ENCODE peak calls at places on chromosome 22, in five cellular contexts. W is body of pancreas, A is upper lobe of right lung, I is NB4, V is foreskin fibroblast. M is an unnamed sample.

GRCh38 chr22:34851918-34852662 is 213.9 kb upstream of the ISX start:
- DNase-seq in W (no peak), A (no peak), I (no peak), V (no peak), M (no peak)

GRCh38 chr22:44341431-44342346 is 28.9 kb upstream of the SHISAL1 start:
- DNase-seq in W (no peak), A (no peak), I (no peak), V (peak; percentile 36), M (no peak)

GRCh38 chr22:22508274-22509176 is at the start of gene ZNF280B:
- DNase-seq in W (peak; percentile 77), A (peak; percentile 85), I (peak; percentile 88), V (peak; percentile 90), M (peak; percentile 81)

GRCh38 chr22:32680277-32680676 is 121.2 kb upstream of the TIMP3 start:
- DNase-seq in W (no peak), A (no peak), I (no peak), V (no peak), M (no peak)

GRCh38 chr22:27993201-27993635 is 74.2 kb upstream of the PITPNB start:
- DNase-seq in W (no peak), A (peak; percentile 58), I (no peak), V (no peak), M (peak; percentile 67)

GRCh38 chr22:24302591-24302990 is 32.0 kb downstream of the SPECC1L start:
- DNase-seq in W (no peak), A (no peak), I (no peak), V (no peak), M (no peak)

GRCh38 chr22:33842421-33843094 is 77.7 kb downstream of the LARGE1 start:
- DNase-seq in W (no peak), A (no peak), I (no peak), V (no peak), M (no peak)

GRCh38 chr22:31241936-31242335 is 29.8 kb downstream of the LIMK2 start:
- DNase-seq in W (no peak), A (no peak), I (no peak), V (peak; percentile 61), M (no peak)

GRCh38 chr22:44550666-44551491 is 52.8 kb upstream of the RTL6 start:
- DNase-seq in W (peak; percentile 31), A (peak; percentile 74), I (peak; percentile 81), V (peak; percentile 96), M (peak; percentile 91)

GRCh38 chr22:30265851-30266444 is 703 bp downstream of the OSM start:
- DNase-seq in W (peak; percentile 69), A (peak; percentile 87), I (peak; percentile 96), V (no peak), M (peak; percentile 89)

GRCh38 chr22:35783943-35784614 is 66.4 kb downstream of the APOL5 start:
- DNase-seq in W (no peak), A (no peak), I (no peak), V (peak; percentile 83), M (no peak)

GRCh38 chr22:43288378-43288777 is 54.8 kb downstream of the SCUBE1 start:
- DNase-seq in W (no peak), A (no peak), I (no peak), V (no peak), M (no peak)

GRCh38 chr22:43291381-43291780 is 51.8 kb downstream of the SCUBE1 start:
- DNase-seq in W (no peak), A (no peak), I (no peak), V (no peak), M (no peak)

GRCh38 chr22:43288807-43289417 is 54.3 kb downstream of the SCUBE1 start:
- DNase-seq in W (no peak), A (no peak), I (no peak), V (no peak), M (no peak)

GRCh38 chr22:43289551-43289963 is 53.6 kb downstream of the SCUBE1 start:
- DNase-seq in W (no peak), A (no peak), I (no peak), V (peak; percentile 28), M (no peak)

DNA sequence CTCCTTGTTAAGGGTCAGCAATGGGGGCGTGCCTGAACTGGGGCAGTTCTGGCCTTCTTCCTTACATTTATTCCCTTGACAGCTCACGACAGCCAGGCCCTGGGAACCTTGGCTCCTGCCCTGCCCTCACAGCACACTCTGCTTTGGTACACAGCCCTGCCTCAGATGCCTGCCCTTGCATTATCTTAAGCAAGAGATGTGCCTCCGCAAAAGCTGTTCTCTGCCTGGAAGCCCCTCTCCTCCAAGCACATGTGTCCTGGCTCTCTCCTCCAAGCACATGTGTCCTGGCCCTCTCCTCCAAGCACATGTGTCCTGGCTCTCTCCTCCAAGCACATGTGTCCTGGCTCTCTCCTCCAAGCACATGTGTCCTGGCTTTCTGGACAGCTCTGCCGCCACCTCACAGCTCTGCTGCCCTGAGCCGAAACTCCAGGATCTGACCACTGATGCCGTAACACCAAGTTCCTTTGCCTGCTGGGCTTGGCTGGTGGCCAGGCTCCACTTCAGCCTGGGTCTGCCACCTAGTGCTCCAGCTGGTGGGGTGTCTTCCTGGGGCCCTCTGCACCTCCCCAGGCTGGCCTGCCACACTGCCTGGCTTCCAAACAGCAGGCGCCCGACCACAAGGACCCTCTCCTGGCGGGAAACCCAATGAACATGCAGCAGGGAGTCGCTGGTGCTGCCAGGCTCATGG is 53.1 kb downstream of the SCUBE1 start:
- DNase-seq in W (no peak), A (peak; percentile 86), I (no peak), V (peak; percentile 68), M (no peak)
- H3K4me3 ChIP-seq in W (no peak overlapping the region), A (peak overlapping the region; percentile 31), I (no peak overlapping the region), V (peak overlapping the region; percentile 36), M (peak overlapping the region; percentile 46)

DNA sequence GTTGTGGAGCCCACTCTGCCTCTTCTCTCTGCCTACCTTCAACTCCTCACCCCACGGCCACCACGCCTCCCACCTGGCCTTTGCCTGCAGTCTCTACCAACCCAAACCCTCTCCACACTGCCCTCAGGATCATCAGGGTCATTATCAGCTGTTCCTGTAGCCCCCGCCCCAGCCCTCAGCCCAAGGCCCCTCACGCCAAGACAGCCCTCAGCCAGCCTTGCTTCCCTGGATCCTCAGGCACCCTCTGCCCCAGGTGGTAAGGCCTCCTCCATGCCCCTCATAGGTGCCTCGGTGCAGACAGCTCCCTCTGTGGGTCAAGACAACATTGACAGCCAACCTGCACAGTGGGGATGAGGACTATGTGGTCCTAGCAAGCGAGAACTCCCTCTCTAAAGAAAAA is 1.7 kb downstream of the SBF1 start:
- DNase-seq in W (no peak), A (no peak), I (peak; percentile 53), V (peak; percentile 11), M (peak; percentile 61)
- TF ChIP-seq CTCF in W (no peak), A (peak; percentile 13), I (peak; percentile 49), V (peak; percentile 35), M (peak; percentile 9)

GRCh38 chr22:37546436-37547248 is 13.6 kb upstream of the CDC42EP1 start:
- DNase-seq in W (peak; percentile 89), A (peak; percentile 81), I (no peak), V (peak; percentile 78), M (peak; percentile 88)

GRCh38 chr22:37547249-37547741 is 13.0 kb upstream of the CDC42EP1 start:
- DNase-seq in W (no peak), A (no peak), I (no peak), V (peak; percentile 67), M (no peak)

GRCh38 chr22:37544955-37545702 is 15.2 kb upstream of the CDC42EP1 start:
- DNase-seq in W (peak; percentile 90), A (peak; percentile 88), I (peak; percentile 68), V (peak; percentile 86), M (peak; percentile 85)

GRCh38 chr22:37542959-37543358 is 17.3 kb upstream of the CDC42EP1 start:
- DNase-seq in W (no peak), A (no peak), I (no peak), V (no peak), M (no peak)

DNA sequence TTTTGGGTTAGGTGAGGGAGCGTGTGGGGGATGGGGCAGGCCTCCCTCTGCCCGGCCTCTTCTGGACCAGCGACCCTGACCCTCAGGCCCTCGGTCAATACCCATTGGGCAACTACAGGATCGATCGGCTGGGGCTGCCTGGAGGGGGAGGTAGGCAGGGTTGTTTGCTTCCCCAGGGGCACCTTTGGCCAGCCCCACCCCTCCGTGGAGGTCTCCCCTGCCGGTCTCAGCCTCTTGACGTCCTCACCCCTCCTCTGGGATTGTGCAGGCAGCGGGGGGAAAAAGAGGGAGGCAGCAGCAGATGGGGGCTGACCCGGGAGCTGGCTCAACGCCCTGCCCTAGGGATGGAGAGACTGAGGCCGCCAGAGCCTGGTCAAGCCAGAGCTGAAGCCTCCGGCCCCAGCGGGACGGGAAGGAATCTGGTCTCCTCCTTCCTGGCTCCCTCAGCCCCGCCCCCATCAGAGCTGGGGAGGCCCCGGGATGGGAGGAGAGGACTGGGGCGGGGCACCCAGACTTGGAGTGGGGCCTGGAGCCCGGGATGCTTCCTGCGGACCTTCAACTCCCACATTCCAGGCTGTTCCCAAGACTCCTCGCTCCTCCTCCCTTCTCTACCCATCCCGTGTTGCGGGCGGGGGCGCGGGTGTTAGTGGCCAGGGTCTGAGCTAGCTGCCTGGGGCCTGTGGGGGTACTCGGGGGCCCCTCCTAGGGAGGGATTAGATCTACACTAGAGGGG is 14.4 kb upstream of the CDC42EP1 start:
- DNase-seq in W (peak; percentile 84), A (peak; percentile 94), I (no peak), V (peak; percentile 98), M (peak; percentile 98)
- H3K4me3 ChIP-seq in W (no peak overlapping the region), A (peak overlapping the region; percentile 29), I (no peak overlapping the region), V (peak overlapping the region; percentile 41), M (no peak overlapping the region)

GRCh38 chr22:37892566-37893338 is 13.3 kb upstream of the MICALL1 start:
- DNase-seq in W (peak; percentile 79), A (peak; percentile 74), I (no peak), V (no peak), M (no peak)
- TF ChIP-seq CTCF in W (no peak), A (no peak), I (no peak), V (no peak), M (no peak)

GRCh38 chr22:40240671-40241070 is 62.9 kb downstream of the TNRC6B start:
- DNase-seq in W (no peak), A (no peak), I (no peak), V (no peak), M (no peak)

GRCh38 chr22:40237788-40238424 is 60.2 kb downstream of the TNRC6B start:
- DNase-seq in W (no peak), A (no peak), I (no peak), V (peak; percentile 19), M (no peak)

GRCh38 chr22:40238425-40239344 is 61.0 kb downstream of the TNRC6B start:
- DNase-seq in W (no peak), A (no peak), I (no peak), V (peak; percentile 71), M (no peak)

GRCh38 chr22:40240160-40240559 is 62.4 kb downstream of the TNRC6B start:
- DNase-seq in W (no peak), A (no peak), I (no peak), V (no peak), M (no peak)

GRCh38 chr22:40239345-40239683 is 61.6 kb downstream of the TNRC6B start:
- DNase-seq in W (no peak), A (no peak), I (no peak), V (no peak), M (no peak)
- H3K4me3 ChIP-seq in W (no peak overlapping the region), A (no peak overlapping the region), I (no peak overlapping the region), V (no peak overlapping the region), M (no peak overlapping the region)